ENCODE peak calls at places on chromosomes 11 and 22, in six cellular contexts. One of them, this sample, is unnamed.

GRCh38 chr22:20052309-20053250 is 27.5 kb upstream of the DGCR8 start:
- DNase-seq in neuronal stem cell: no peak
- DNase-seq in IMR-90: no peak
- DNase-seq in H1: no peak
- DNase-seq in mesenchymal stem cell: no peak
- DNase-seq in H9: no peak
- DNase-seq in this sample: no peak

GRCh38 chr11:133844217-133844616 is 1.1 kb downstream of the SPATA19 start:
- DNase-seq in neuronal stem cell: no peak
- DNase-seq in IMR-90: no peak
- DNase-seq in H1: no peak
- DNase-seq in mesenchymal stem cell: no peak
- DNase-seq in H9: no peak
- DNase-seq in this sample: no peak

GRCh38 chr22:36467946-36468345 is 13.5 kb downstream of the TXN2 start:
- DNase-seq in neuronal stem cell: no peak
- DNase-seq in IMR-90: peak; percentile 97
- DNase-seq in H1: no peak
- DNase-seq in mesenchymal stem cell: peak; percentile 98
- DNase-seq in H9: no peak
- DNase-seq in this sample: peak; percentile 47

GRCh38 chr11:33402066-33402465 is 144.9 kb downstream of the HIPK3 start:
- DNase-seq in neuronal stem cell: no peak
- DNase-seq in IMR-90: no peak
- DNase-seq in H1: no peak
- DNase-seq in mesenchymal stem cell: no peak
- DNase-seq in H9: no peak
- DNase-seq in this sample: no peak

GRCh38 chr11:34335801-34336200 is 22.0 kb downstream of the ABTB2 start:
- DNase-seq in neuronal stem cell: no peak
- DNase-seq in IMR-90: no peak
- DNase-seq in H1: no peak
- DNase-seq in mesenchymal stem cell: no peak
- DNase-seq in H9: no peak
- DNase-seq in this sample: no peak

GRCh38 chr11:33195391-33196190 is 34.3 kb upstream of the CSTF3 start:
- DNase-seq in neuronal stem cell: no peak
- DNase-seq in IMR-90: peak; percentile 67
- DNase-seq in H1: no peak
- DNase-seq in mesenchymal stem cell: peak; percentile 47
- DNase-seq in H9: no peak
- DNase-seq in this sample: peak; percentile 17

GRCh38 chr11:129766858-129767604 is 48.6 kb upstream of the TMEM45B start:
- DNase-seq in neuronal stem cell: peak; percentile 26
- DNase-seq in IMR-90: peak; percentile 23
- DNase-seq in H1: peak; percentile 38
- DNase-seq in mesenchymal stem cell: peak; percentile 36
- DNase-seq in H9: peak; percentile 78
- DNase-seq in this sample: peak; percentile 52

GRCh38 chr11:15073361-15074205 is at the start of gene CALCB:
- DNase-seq in neuronal stem cell: peak; percentile 27
- DNase-seq in IMR-90: peak; percentile 10
- DNase-seq in H1: no peak
- DNase-seq in mesenchymal stem cell: no peak
- DNase-seq in H9: peak; percentile 81
- DNase-seq in this sample: peak; percentile 11

GRCh38 chr22:20239951-20240773 is 28.0 kb downstream of the RTN4R start:
- DNase-seq in neuronal stem cell: peak; percentile 46
- DNase-seq in IMR-90: no peak
- DNase-seq in H1: no peak
- DNase-seq in mesenchymal stem cell: no peak
- DNase-seq in H9: no peak
- DNase-seq in this sample: no peak

GRCh38 chr11:118841469-118842222 is 42.0 kb upstream of the CXCR5 start:
- DNase-seq in neuronal stem cell: no peak
- DNase-seq in IMR-90: no peak
- DNase-seq in H1: no peak
- DNase-seq in mesenchymal stem cell: no peak
- DNase-seq in H9: no peak
- DNase-seq in this sample: no peak

GRCh38 chr11:134514354-134514951 is 102.4 kb upstream of the B3GAT1 start:
- DNase-seq in neuronal stem cell: no peak
- DNase-seq in IMR-90: no peak
- DNase-seq in H1: no peak
- DNase-seq in mesenchymal stem cell: no peak
- DNase-seq in H9: no peak
- DNase-seq in this sample: no peak

GRCh38 chr11:69770525-69770924 is 4.6 kb downstream of the FGF4 start:
- DNase-seq in neuronal stem cell: no peak
- DNase-seq in IMR-90: no peak
- DNase-seq in H1: no peak
- DNase-seq in mesenchymal stem cell: no peak
- DNase-seq in H9: no peak
- DNase-seq in this sample: no peak

GRCh38 chr22:26615149-26615548 is 2.7 kb downstream of the CRYBB1 start:
- DNase-seq in neuronal stem cell: no peak
- DNase-seq in IMR-90: no peak
- DNase-seq in H1: no peak
- DNase-seq in mesenchymal stem cell: no peak
- DNase-seq in H9: no peak
- DNase-seq in this sample: no peak

GRCh38 chr22:38467438-38467903 is 425 bp upstream of the KDELR3 start:
- DNase-seq in neuronal stem cell: no peak
- DNase-seq in IMR-90: no peak
- DNase-seq in H1: no peak
- DNase-seq in mesenchymal stem cell: no peak
- DNase-seq in H9: no peak
- DNase-seq in this sample: peak; percentile 47

GRCh38 chr11:86176165-86176884 is 68.2 kb upstream of the EED start:
- DNase-seq in neuronal stem cell: no peak
- DNase-seq in IMR-90: peak; percentile 52
- DNase-seq in H1: no peak
- DNase-seq in mesenchymal stem cell: no peak
- DNase-seq in H9: no peak
- DNase-seq in this sample: peak; percentile 76

GRCh38 chr11:94120946-94121345 is 7.7 kb upstream of the PANX1 start:
- DNase-seq in neuronal stem cell: no peak
- DNase-seq in IMR-90: peak; percentile 91
- DNase-seq in H1: no peak
- DNase-seq in mesenchymal stem cell: peak; percentile 70
- DNase-seq in H9: no peak
- DNase-seq in this sample: no peak

GRCh38 chr11:64358536-64358906 is 441 bp upstream of the RPS6KA4 start:
- DNase-seq in neuronal stem cell: no peak
- DNase-seq in IMR-90: no peak
- DNase-seq in H1: no peak
- DNase-seq in mesenchymal stem cell: no peak
- DNase-seq in H9: no peak
- DNase-seq in this sample: no peak

GRCh38 chr22:30305906-30306628 is 16.8 kb upstream of the CASTOR1 start:
- DNase-seq in neuronal stem cell: no peak
- DNase-seq in IMR-90: no peak
- DNase-seq in H1: no peak
- DNase-seq in mesenchymal stem cell: no peak
- DNase-seq in H9: no peak
- DNase-seq in this sample: no peak

GRCh38 chr22:44424867-44425351 is 73.1 kb downstream of the RTL6 start:
- DNase-seq in neuronal stem cell: no peak
- DNase-seq in IMR-90: no peak
- DNase-seq in H1: no peak
- DNase-seq in mesenchymal stem cell: no peak
- DNase-seq in H9: no peak
- DNase-seq in this sample: peak; percentile 65

GRCh38 chr11:108224908-108225786 is 2.3 kb downstream of the ATM start:
- DNase-seq in neuronal stem cell: no peak
- DNase-seq in IMR-90: no peak
- DNase-seq in H1: no peak
- DNase-seq in mesenchymal stem cell: no peak
- DNase-seq in H9: no peak
- DNase-seq in this sample: no peak

GRCh38 chr11:20276661-20277000 is 86.9 kb upstream of the HTATIP2 start:
- DNase-seq in neuronal stem cell: peak; percentile 65
- DNase-seq in IMR-90: no peak
- DNase-seq in H1: no peak
- DNase-seq in mesenchymal stem cell: no peak
- DNase-seq in H9: no peak
- DNase-seq in this sample: no peak

GRCh38 chr11:12731841-12732336 is 57.7 kb downstream of the TEAD1 start:
- DNase-seq in neuronal stem cell: no peak
- DNase-seq in IMR-90: peak; percentile 54
- DNase-seq in H1: no peak
- DNase-seq in mesenchymal stem cell: peak; percentile 62
- DNase-seq in H9: no peak
- DNase-seq in this sample: no peak
- H3K18ac ChIP-seq in neuronal stem cell: no peak overlapping the region
- H3K18ac ChIP-seq in IMR-90: no peak overlapping the region
- H3K18ac ChIP-seq in H1: no peak overlapping the region
- H3K18ac ChIP-seq in mesenchymal stem cell: no peak overlapping the region
- H3K18ac ChIP-seq in H9: no peak overlapping the region
- H3K18ac ChIP-seq in this sample: no peak overlapping the region

GRCh38 chr11:45409587-45409986 is 123.4 kb upstream of the SYT13 start:
- DNase-seq in neuronal stem cell: no peak
- DNase-seq in IMR-90: no peak
- DNase-seq in H1: no peak
- DNase-seq in mesenchymal stem cell: peak; percentile 47
- DNase-seq in H9: no peak
- DNase-seq in this sample: no peak
- H3K18ac ChIP-seq in neuronal stem cell: no peak overlapping the region
- H3K18ac ChIP-seq in IMR-90: no peak overlapping the region
- H3K18ac ChIP-seq in H1: no peak overlapping the region
- H3K18ac ChIP-seq in mesenchymal stem cell: no peak overlapping the region
- H3K18ac ChIP-seq in H9: no peak overlapping the region
- H3K18ac ChIP-seq in this sample: no peak overlapping the region

GRCh38 chr11:12686246-12687060 is 12.2 kb downstream of the TEAD1 start:
- DNase-seq in neuronal stem cell: no peak
- DNase-seq in IMR-90: no peak
- DNase-seq in H1: no peak
- DNase-seq in mesenchymal stem cell: no peak
- DNase-seq in H9: no peak
- DNase-seq in this sample: peak; percentile 70
- H3K18ac ChIP-seq in neuronal stem cell: no peak overlapping the region
- H3K18ac ChIP-seq in IMR-90: peak overlapping the region; percentile 67
- H3K18ac ChIP-seq in H1: no peak overlapping the region
- H3K18ac ChIP-seq in mesenchymal stem cell: peak overlapping the region; percentile 58
- H3K18ac ChIP-seq in H9: no peak overlapping the region
- H3K18ac ChIP-seq in this sample: peak overlapping the region; percentile 87

DNA sequence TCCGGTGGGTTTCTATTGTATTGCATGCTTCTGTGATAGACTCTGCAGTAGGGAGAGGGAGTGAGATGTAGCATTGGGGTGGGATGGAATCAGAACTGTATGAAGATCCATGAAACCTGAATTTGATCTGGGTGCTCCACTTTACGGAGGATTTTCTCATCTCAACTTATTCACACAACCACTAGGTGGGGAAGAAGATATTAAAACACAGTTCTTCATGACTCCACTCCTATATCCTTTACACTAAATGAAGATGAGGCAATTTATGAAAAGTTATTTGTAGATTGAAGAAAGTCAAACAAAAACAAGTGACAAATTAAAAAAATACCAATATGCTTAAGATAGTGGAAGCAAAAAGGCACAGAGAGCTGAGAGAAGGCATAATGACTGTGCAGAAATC is 92.6 kb upstream of the PDGFD start:
- DNase-seq in neuronal stem cell: no peak
- DNase-seq in IMR-90: peak; percentile 13
- DNase-seq in H1: no peak
- DNase-seq in mesenchymal stem cell: peak; percentile 12
- DNase-seq in H9: no peak
- DNase-seq in this sample: peak; percentile 2
- H3K18ac ChIP-seq in neuronal stem cell: no peak overlapping the region
- H3K18ac ChIP-seq in IMR-90: no peak overlapping the region
- H3K18ac ChIP-seq in H1: no peak overlapping the region
- H3K18ac ChIP-seq in mesenchymal stem cell: no peak overlapping the region
- H3K18ac ChIP-seq in H9: no peak overlapping the region
- H3K18ac ChIP-seq in this sample: no peak overlapping the region

GRCh38 chr11:27216268-27217149 is 146.5 kb downstream of the CCDC34 start:
- DNase-seq in neuronal stem cell: no peak
- DNase-seq in IMR-90: peak; percentile 75
- DNase-seq in H1: no peak
- DNase-seq in mesenchymal stem cell: peak; percentile 44
- DNase-seq in H9: no peak
- DNase-seq in this sample: no peak
- H3K18ac ChIP-seq in neuronal stem cell: peak overlapping the region; percentile 31
- H3K18ac ChIP-seq in IMR-90: peak overlapping the region; percentile 41
- H3K18ac ChIP-seq in H1: no peak overlapping the region
- H3K18ac ChIP-seq in mesenchymal stem cell: no peak overlapping the region
- H3K18ac ChIP-seq in H9: no peak overlapping the region
- H3K18ac ChIP-seq in this sample: no peak overlapping the region

This sample was measured in trophoblast cell.